ENCODE peak calls at places on chromosome 1, in five cellular contexts. One of them, this sample, is unnamed.

GRCh38 chr1:164770149-164770529 is 211.2 kb downstream of the PBX1 start:
- DNase-seq in body of pancreas: no peak
- DNase-seq in AG10803: no peak
- DNase-seq in NCI-H524 treated with DMSO at 0.1 percent for 48 hours: no peak
- DNase-seq in cardiac muscle cell: no peak
- DNase-seq in this sample: no peak

GRCh38 chr1:115429242-115429641 is 91.2 kb upstream of the NGF start:
- DNase-seq in body of pancreas: no peak
- DNase-seq in AG10803: peak
- DNase-seq in cardiac muscle cell: no peak
- DNase-seq in NCI-H524 treated with DMSO at 0.1 percent for 48 hours: no peak
- DNase-seq in this sample: no peak

GRCh38 chr1:76625887-76626286 is 241.4 kb upstream of the ST6GALNAC5 start:
- DNase-seq in cardiac muscle cell: no peak
- DNase-seq in body of pancreas: no peak
- DNase-seq in NCI-H524 treated with DMSO at 0.1 percent for 48 hours: peak
- DNase-seq in AG10803: no peak
- DNase-seq in this sample: no peak

GRCh38 chr1:61395156-61395555 is 312.8 kb downstream of the NFIA start:
- DNase-seq in AG10803: peak
- DNase-seq in cardiac muscle cell: no peak
- DNase-seq in body of pancreas: no peak
- DNase-seq in NCI-H524 treated with DMSO at 0.1 percent for 48 hours: no peak
- DNase-seq in this sample: no peak

GRCh38 chr1:228798047-228798446 is 62.8 kb downstream of the RHOU start:
- DNase-seq in AG10803: no peak
- DNase-seq in body of pancreas: no peak
- DNase-seq in cardiac muscle cell: no peak
- DNase-seq in NCI-H524 treated with DMSO at 0.1 percent for 48 hours: no peak
- DNase-seq in this sample: no peak

GRCh38 chr1:29621826-29622435 is 385.6 kb downstream of the PTPRU start:
- DNase-seq in body of pancreas: no peak
- DNase-seq in cardiac muscle cell: no peak
- DNase-seq in AG10803: peak
- DNase-seq in NCI-H524 treated with DMSO at 0.1 percent for 48 hours: no peak
- DNase-seq in this sample: no peak

GRCh38 chr1:90579212-90579802 is 137.8 kb downstream of the BARHL2 start:
- DNase-seq in NCI-H524 treated with DMSO at 0.1 percent for 48 hours: no peak
- DNase-seq in cardiac muscle cell: peak
- DNase-seq in body of pancreas: no peak
- DNase-seq in AG10803: peak
- DNase-seq in this sample: peak

GRCh38 chr1:244636488-244637259 is 16.3 kb upstream of the DESI2 start:
- DNase-seq in AG10803: no peak
- DNase-seq in cardiac muscle cell: no peak
- DNase-seq in NCI-H524 treated with DMSO at 0.1 percent for 48 hours: no peak
- DNase-seq in body of pancreas: no peak
- DNase-seq in this sample: no peak

GRCh38 chr1:147717706-147718097 is 42.7 kb downstream of the GJA5 start:
- DNase-seq in NCI-H524 treated with DMSO at 0.1 percent for 48 hours: no peak
- DNase-seq in cardiac muscle cell: no peak
- DNase-seq in body of pancreas: no peak
- DNase-seq in AG10803: no peak
- DNase-seq in this sample: no peak

GRCh38 chr1:204437796-204438570 is 26.4 kb upstream of the PPP1R15B start:
- DNase-seq in body of pancreas: no peak
- DNase-seq in cardiac muscle cell: no peak
- DNase-seq in NCI-H524 treated with DMSO at 0.1 percent for 48 hours: no peak
- DNase-seq in AG10803: no peak
- DNase-seq in this sample: no peak